ENCODE peak calls at places on chromosomes 4 and X, in nine cellular contexts. One of them, this sample, is unnamed.
A peak's percentile ranks its signal among the peaks of the same experiment; 100 is the strongest.

GRCh38 chr4:52038109-52038912 is at the start of gene SGCB:
- DNase-seq in activated naive CD4-positive, alpha-beta T cell treated with anti-CD3 and anti-CD28 coated beads, Interleukin-2, amount 50 U/mL, for 16 hours: peak; percentile 79
- DNase-seq in GM23248: peak; percentile 82
- DNase-seq in foreskin keratinocyte: no peak
- DNase-seq in GM13976: peak; percentile 83
- DNase-seq in effector CD4-positive, alpha-beta T cell: peak; percentile 52
- DNase-seq in mesenchymal stem cell: peak; percentile 50
- DNase-seq in islet precursor cell: peak; percentile 81
- DNase-seq in endothelial cell of umbilical vein: peak; percentile 42
- DNase-seq in this sample: peak; percentile 80

GRCh38 chrX:2360731-2361130 is 140.0 kb downstream of the DHRSX start:
- DNase-seq in effector CD4-positive, alpha-beta T cell: no peak
- DNase-seq in GM13976: no peak
- DNase-seq in activated naive CD4-positive, alpha-beta T cell treated with anti-CD3 and anti-CD28 coated beads, Interleukin-2, amount 50 U/mL, for 16 hours: no peak
- DNase-seq in GM23248: no peak
- DNase-seq in islet precursor cell: no peak
- DNase-seq in foreskin keratinocyte: no peak
- DNase-seq in endothelial cell of umbilical vein: peak; percentile 38
- DNase-seq in mesenchymal stem cell: no peak
- DNase-seq in this sample: no peak

GRCh38 chrX:4764888-4765287 is 1051.4 kb upstream of the PRKX start:
- DNase-seq in GM13976: no peak
- DNase-seq in islet precursor cell: no peak
- DNase-seq in endothelial cell of umbilical vein: no peak
- DNase-seq in activated naive CD4-positive, alpha-beta T cell treated with anti-CD3 and anti-CD28 coated beads, Interleukin-2, amount 50 U/mL, for 16 hours: no peak
- DNase-seq in GM23248: no peak
- DNase-seq in foreskin keratinocyte: peak; percentile 1
- DNase-seq in effector CD4-positive, alpha-beta T cell: no peak
- DNase-seq in mesenchymal stem cell: peak; percentile 11
- DNase-seq in this sample: no peak

GRCh38 chrX:54550821-54551220 is 20.8 kb downstream of the GNL3L start:
- DNase-seq in GM13976: no peak
- DNase-seq in foreskin keratinocyte: no peak
- DNase-seq in endothelial cell of umbilical vein: no peak
- DNase-seq in islet precursor cell: no peak
- DNase-seq in activated naive CD4-positive, alpha-beta T cell treated with anti-CD3 and anti-CD28 coated beads, Interleukin-2, amount 50 U/mL, for 16 hours: no peak
- DNase-seq in GM23248: no peak
- DNase-seq in effector CD4-positive, alpha-beta T cell: no peak
- DNase-seq in mesenchymal stem cell: no peak
- DNase-seq in this sample: no peak

GRCh38 chrX:45715787-45716186 is 515.1 kb upstream of the DIPK2B start:
- DNase-seq in effector CD4-positive, alpha-beta T cell: no peak
- DNase-seq in endothelial cell of umbilical vein: peak; percentile 53
- DNase-seq in activated naive CD4-positive, alpha-beta T cell treated with anti-CD3 and anti-CD28 coated beads, Interleukin-2, amount 50 U/mL, for 16 hours: no peak
- DNase-seq in foreskin keratinocyte: no peak
- DNase-seq in islet precursor cell: no peak
- DNase-seq in GM23248: peak; percentile 51
- DNase-seq in GM13976: no peak
- DNase-seq in mesenchymal stem cell: no peak
- DNase-seq in this sample: no peak

GRCh38 chrX:153969125-153969903 is 2.3 kb downstream of the HCFC1 start:
- DNase-seq in islet precursor cell: no peak
- DNase-seq in endothelial cell of umbilical vein: no peak
- DNase-seq in activated naive CD4-positive, alpha-beta T cell treated with anti-CD3 and anti-CD28 coated beads, Interleukin-2, amount 50 U/mL, for 16 hours: no peak
- DNase-seq in GM23248: peak; percentile 29
- DNase-seq in foreskin keratinocyte: no peak
- DNase-seq in GM13976: no peak
- DNase-seq in effector CD4-positive, alpha-beta T cell: no peak
- DNase-seq in mesenchymal stem cell: no peak
- DNase-seq in this sample: no peak

GRCh38 chr4:55866290-55866907 is 13.0 kb downstream of the EXOC1 start:
- DNase-seq in foreskin keratinocyte: peak; percentile 78
- DNase-seq in mesenchymal stem cell: peak; percentile 94
- DNase-seq in GM23248: peak; percentile 98
- DNase-seq in effector CD4-positive, alpha-beta T cell: no peak
- DNase-seq in activated naive CD4-positive, alpha-beta T cell treated with anti-CD3 and anti-CD28 coated beads, Interleukin-2, amount 50 U/mL, for 16 hours: no peak
- DNase-seq in islet precursor cell: no peak
- DNase-seq in endothelial cell of umbilical vein: peak; percentile 88
- DNase-seq in GM13976: peak; percentile 20
- DNase-seq in this sample: no peak

GRCh38 chr4:29770627-29771026 is 949.5 kb upstream of the PCDH7 start:
- DNase-seq in endothelial cell of umbilical vein: no peak
- DNase-seq in GM23248: no peak
- DNase-seq in GM13976: no peak
- DNase-seq in islet precursor cell: no peak
- DNase-seq in activated naive CD4-positive, alpha-beta T cell treated with anti-CD3 and anti-CD28 coated beads, Interleukin-2, amount 50 U/mL, for 16 hours: no peak
- DNase-seq in effector CD4-positive, alpha-beta T cell: no peak
- DNase-seq in mesenchymal stem cell: peak; percentile 6
- DNase-seq in foreskin keratinocyte: peak; percentile 21
- DNase-seq in this sample: no peak

GRCh38 chr4:94457692-94458106 is 6.0 kb downstream of the PDLIM5 start:
- DNase-seq in effector CD4-positive, alpha-beta T cell: no peak
- DNase-seq in mesenchymal stem cell: peak; percentile 43
- DNase-seq in foreskin keratinocyte: no peak
- DNase-seq in islet precursor cell: no peak
- DNase-seq in GM23248: no peak
- DNase-seq in activated naive CD4-positive, alpha-beta T cell treated with anti-CD3 and anti-CD28 coated beads, Interleukin-2, amount 50 U/mL, for 16 hours: no peak
- DNase-seq in endothelial cell of umbilical vein: peak; percentile 44
- DNase-seq in GM13976: no peak
- DNase-seq in this sample: no peak

GRCh38 chr4:169222768-169223167 is 48.0 kb downstream of the SH3RF1 start:
- DNase-seq in effector CD4-positive, alpha-beta T cell: no peak
- DNase-seq in endothelial cell of umbilical vein: no peak
- DNase-seq in GM13976: no peak
- DNase-seq in islet precursor cell: no peak
- DNase-seq in foreskin keratinocyte: no peak
- DNase-seq in GM23248: no peak
- DNase-seq in activated naive CD4-positive, alpha-beta T cell treated with anti-CD3 and anti-CD28 coated beads, Interleukin-2, amount 50 U/mL, for 16 hours: no peak
- DNase-seq in mesenchymal stem cell: no peak
- DNase-seq in this sample: no peak

GRCh38 chr4:70880739-70881138 is 21.4 kb upstream of the MOB1B start:
- DNase-seq in effector CD4-positive, alpha-beta T cell: no peak
- DNase-seq in foreskin keratinocyte: no peak
- DNase-seq in GM23248: no peak
- DNase-seq in activated naive CD4-positive, alpha-beta T cell treated with anti-CD3 and anti-CD28 coated beads, Interleukin-2, amount 50 U/mL, for 16 hours: no peak
- DNase-seq in endothelial cell of umbilical vein: no peak
- DNase-seq in mesenchymal stem cell: no peak
- DNase-seq in GM13976: no peak
- DNase-seq in islet precursor cell: no peak
- DNase-seq in this sample: no peak

GRCh38 chrX:147923605-147924004 is 11.9 kb downstream of the FMR1 start:
- DNase-seq in effector CD4-positive, alpha-beta T cell: no peak
- DNase-seq in GM13976: no peak
- DNase-seq in islet precursor cell: no peak
- DNase-seq in endothelial cell of umbilical vein: no peak
- DNase-seq in activated naive CD4-positive, alpha-beta T cell treated with anti-CD3 and anti-CD28 coated beads, Interleukin-2, amount 50 U/mL, for 16 hours: no peak
- DNase-seq in foreskin keratinocyte: no peak
- DNase-seq in mesenchymal stem cell: no peak
- DNase-seq in GM23248: no peak
- DNase-seq in this sample: no peak

GRCh38 chrX:110561036-110561435 is 202.4 kb downstream of the RTL9 start:
- DNase-seq in mesenchymal stem cell: no peak
- DNase-seq in activated naive CD4-positive, alpha-beta T cell treated with anti-CD3 and anti-CD28 coated beads, Interleukin-2, amount 50 U/mL, for 16 hours: no peak
- DNase-seq in islet precursor cell: no peak
- DNase-seq in effector CD4-positive, alpha-beta T cell: no peak
- DNase-seq in endothelial cell of umbilical vein: no peak
- DNase-seq in foreskin keratinocyte: no peak
- DNase-seq in GM23248: peak; percentile 70
- DNase-seq in GM13976: no peak
- DNase-seq in this sample: no peak

GRCh38 chrX:70196961-70197805 is 19.9 kb downstream of the DGAT2L6 start:
- DNase-seq in GM23248: peak; percentile 54
- DNase-seq in effector CD4-positive, alpha-beta T cell: peak; percentile 51
- DNase-seq in GM13976: peak; percentile 41
- DNase-seq in activated naive CD4-positive, alpha-beta T cell treated with anti-CD3 and anti-CD28 coated beads, Interleukin-2, amount 50 U/mL, for 16 hours: peak; percentile 61
- DNase-seq in foreskin keratinocyte: peak; percentile 21
- DNase-seq in mesenchymal stem cell: peak; percentile 45
- DNase-seq in endothelial cell of umbilical vein: peak; percentile 59
- DNase-seq in islet precursor cell: peak; percentile 66
- DNase-seq in this sample: peak; percentile 33

GRCh38 chrX:51905711-51906110 is 12.3 kb downstream of the MAGED1 start:
- DNase-seq in endothelial cell of umbilical vein: no peak
- DNase-seq in GM13976: no peak
- DNase-seq in effector CD4-positive, alpha-beta T cell: no peak
- DNase-seq in islet precursor cell: no peak
- DNase-seq in foreskin keratinocyte: no peak
- DNase-seq in activated naive CD4-positive, alpha-beta T cell treated with anti-CD3 and anti-CD28 coated beads, Interleukin-2, amount 50 U/mL, for 16 hours: no peak
- DNase-seq in GM23248: no peak
- DNase-seq in mesenchymal stem cell: no peak
- DNase-seq in this sample: no peak

GRCh38 chrX:49166914-49167739 is 4.6 kb downstream of the MAGIX start:
- DNase-seq in endothelial cell of umbilical vein: peak; percentile 58
- DNase-seq in effector CD4-positive, alpha-beta T cell: peak; percentile 52
- DNase-seq in activated naive CD4-positive, alpha-beta T cell treated with anti-CD3 and anti-CD28 coated beads, Interleukin-2, amount 50 U/mL, for 16 hours: peak; percentile 28
- DNase-seq in mesenchymal stem cell: peak; percentile 84
- DNase-seq in foreskin keratinocyte: peak; percentile 72
- DNase-seq in GM13976: no peak
- DNase-seq in GM23248: peak; percentile 76
- DNase-seq in islet precursor cell: peak; percentile 71
- DNase-seq in this sample: peak; percentile 30

This sample was measured in GM13977.